ENCODE peak calls at places on chromosomes 11 and 22, in ten cellular contexts. G, Z, T, Q, I, N, S, R, U and J are unnamed samples.

GRCh38 chr11:61509058-61510029 is 795 bp downstream of the LRRC10B start:
- DNase-seq in G (peak; percentile 90), Z (peak; percentile 81), T (peak; percentile 92), Q (peak; percentile 65), I (peak; percentile 74), N (peak; percentile 76), S (no peak), R (peak; percentile 97), U (peak; percentile 69), J (peak; percentile 82)

GRCh38 chr11:7967826-7968225 is 2.6 kb upstream of the NLRP10 start:
- DNase-seq in G (no peak), Z (no peak), T (no peak), Q (no peak), I (no peak), N (no peak), S (no peak), R (no peak), U (peak; percentile 74), J (no peak)

GRCh38 chr11:48095779-48096470 is 115.6 kb downstream of the PTPRJ start:
- DNase-seq in G (no peak), Z (no peak), T (no peak), Q (no peak), I (peak; percentile 35), N (no peak), S (no peak), R (no peak), U (no peak), J (no peak)

GRCh38 chr11:123672568-123672967 is 18.1 kb upstream of the SCN3B start:
- DNase-seq in G (no peak), Z (no peak), T (peak; percentile 67), Q (no peak), I (no peak), N (no peak), S (no peak), R (no peak), U (no peak), J (no peak)

GRCh38 chr11:2914475-2915195 is 14.6 kb downstream of the PHLDA2 start:
- DNase-seq in G (no peak), Z (no peak), T (peak; percentile 87), Q (no peak), I (no peak), N (peak; percentile 79), S (no peak), R (no peak), U (no peak), J (peak; percentile 76)

GRCh38 chr22:49010901-49011300 is 816.8 kb downstream of the BRD1 start:
- DNase-seq in G (no peak), Z (peak; percentile 53), T (peak; percentile 9), Q (no peak), I (no peak), N (no peak), S (no peak), R (no peak), U (no peak), J (no peak)

GRCh38 chr11:118529584-118530175 is 1.3 kb upstream of the TMEM25 start:
- DNase-seq in G (no peak), Z (no peak), T (no peak), Q (no peak), I (no peak), N (no peak), S (no peak), R (no peak), U (no peak), J (no peak)

GRCh38 chr11:34331329-34331728 is 26.5 kb downstream of the ABTB2 start:
- DNase-seq in G (peak; percentile 64), Z (peak; percentile 78), T (no peak), Q (no peak), I (no peak), N (no peak), S (no peak), R (peak; percentile 67), U (peak; percentile 60), J (no peak)

GRCh38 chr11:127616171-127616570 is 615.6 kb upstream of the KIRREL3 start:
- DNase-seq in G (no peak), Z (no peak), T (no peak), Q (no peak), I (no peak), N (no peak), S (no peak), R (no peak), U (no peak), J (no peak)

GRCh38 chr11:127618721-127619120 is 618.2 kb upstream of the KIRREL3 start:
- DNase-seq in G (no peak), Z (no peak), T (no peak), Q (no peak), I (no peak), N (no peak), S (no peak), R (no peak), U (no peak), J (no peak)

GRCh38 chr11:127620660-127621059 is 620.1 kb upstream of the KIRREL3 start:
- DNase-seq in G (no peak), Z (no peak), T (no peak), Q (no peak), I (no peak), N (no peak), S (no peak), R (no peak), U (peak; percentile 53), J (no peak)

GRCh38 chr11:127624455-127624854 is 623.9 kb upstream of the KIRREL3 start:
- DNase-seq in G (no peak), Z (no peak), T (no peak), Q (no peak), I (no peak), N (no peak), S (no peak), R (no peak), U (peak; percentile 6), J (no peak)

DNA sequence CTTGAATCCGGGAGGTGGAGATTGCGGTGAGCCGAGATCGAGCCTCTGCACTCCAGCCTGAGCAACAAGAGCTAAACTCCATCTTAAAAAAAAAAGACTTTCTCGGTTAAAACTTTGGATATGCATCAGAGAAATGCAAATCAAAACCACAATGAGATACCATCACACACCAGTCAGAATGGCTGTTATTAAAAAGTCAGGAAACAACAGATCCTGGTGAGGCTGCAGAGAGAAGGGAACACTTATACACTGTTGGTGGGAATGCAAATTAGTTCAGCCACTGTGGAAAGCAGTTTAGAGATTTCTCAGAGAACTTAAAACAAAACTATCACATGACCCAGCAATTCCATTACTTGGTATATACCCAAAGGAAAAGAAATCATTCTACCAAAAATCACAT is 619.4 kb upstream of the KIRREL3 start:
- DNase-seq in G (no peak), Z (no peak), T (no peak), Q (no peak), I (no peak), N (no peak), S (no peak), R (no peak), U (no peak), J (no peak)
- H3K9me3 ChIP-seq in G (no peaks in the 10 kb centered on the region), Z (no peaks in the 10 kb centered on the region), T (no peaks in the 10 kb centered on the region), Q (no peaks in the 10 kb centered on the region), I (no peaks in the 10 kb centered on the region), N (no peaks in the 10 kb centered on the region), S (no peaks in the 10 kb centered on the region), R (no peaks in the 10 kb centered on the region), U (no peaks in the 10 kb centered on the region), J (no peaks in the 10 kb centered on the region)

DNA sequence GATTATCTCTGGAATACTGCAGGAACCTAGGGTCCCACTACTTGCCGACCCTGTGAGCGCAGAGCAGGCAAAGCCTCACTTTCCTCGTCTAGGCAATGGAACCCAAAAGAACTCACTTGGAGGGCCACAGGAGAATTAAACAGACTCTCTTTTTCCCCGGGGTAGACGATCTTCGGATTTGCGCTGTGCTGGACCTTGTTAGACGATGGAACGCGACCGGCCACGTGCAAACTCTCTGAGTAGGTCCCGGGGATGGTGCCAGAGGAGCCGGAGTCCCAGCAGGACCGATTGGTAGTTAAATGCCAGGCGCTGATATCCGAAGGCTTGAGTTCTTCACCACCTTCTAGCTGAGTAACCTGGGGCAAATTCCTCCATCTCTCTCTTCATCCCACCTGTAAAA is 1.0 kb upstream of the SLC1A2 start:
- DNase-seq in G (no peak), Z (no peak), T (peak; percentile 19), Q (no peak), I (no peak), N (peak; percentile 15), S (no peak), R (no peak), U (no peak), J (no peak)
- H3K4me3 ChIP-seq in G (peak overlapping the region; percentile 58), Z (peak overlapping the region; percentile 41), T (no peak overlapping the region), Q (no peak overlapping the region), I (peak overlapping the region; percentile 63), N (peak overlapping the region; percentile 43), S (no peak overlapping the region), R (peak overlapping the region; percentile 30), U (no peak overlapping the region), J (no peak overlapping the region)

GRCh38 chr22:41857860-41858199 is 24.9 kb downstream of the SREBF2 start:
- DNase-seq in G (no peak), Z (no peak), T (no peak), Q (no peak), I (no peak), N (no peak), S (no peak), R (no peak), U (no peak), J (no peak)
- TF ChIP-seq CTCF in G (no peak), Z (no peak), T (peak; percentile 4), Q (no peak), I (no peak), N (no peak), S (peak; percentile 33), R (no peak), U (no peak), J (no peak)

DNA sequence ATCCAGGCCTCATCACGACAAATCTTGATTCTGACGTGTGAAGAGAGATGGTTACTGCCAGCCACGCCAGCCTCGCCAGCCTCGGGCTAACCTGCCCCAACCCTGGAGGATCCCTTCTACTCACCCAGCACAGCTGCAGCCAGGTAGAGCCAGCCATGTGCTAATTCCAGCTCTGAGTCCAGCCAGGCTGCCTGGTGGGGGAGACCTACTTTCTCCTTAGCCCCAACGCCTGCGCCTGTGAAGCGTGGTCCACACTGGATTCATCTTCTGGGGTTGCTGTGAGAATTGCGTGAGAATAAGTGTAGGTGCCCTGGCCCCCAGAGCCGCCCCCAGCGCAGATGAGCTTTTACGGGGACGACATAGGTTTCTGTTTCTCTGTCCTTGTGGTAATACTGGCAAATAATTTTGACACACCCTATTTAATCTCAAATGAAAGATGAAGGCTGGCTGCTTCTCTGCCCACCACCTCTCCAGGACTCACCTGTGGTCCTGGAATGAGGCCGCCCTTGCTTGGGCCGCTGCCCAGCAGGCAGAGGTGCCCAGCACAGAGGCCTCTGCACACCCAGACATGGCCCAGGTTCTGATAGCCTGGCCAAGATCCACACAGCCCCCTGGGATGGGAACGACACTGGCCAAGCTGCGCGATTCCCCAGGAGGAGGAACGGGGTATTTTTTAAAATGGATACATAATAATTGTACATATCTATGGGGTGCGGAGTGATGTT is 528.4 kb downstream of the TBC1D22A start:
- DNase-seq in G (no peak), Z (peak; percentile 54), T (no peak), Q (no peak), I (no peak), N (no peak), S (no peak), R (no peak), U (no peak), J (no peak)
- H3K9me3 ChIP-seq in G (no peaks in the 10 kb centered on the region), Z (no peaks in the 10 kb centered on the region), T (no peaks in the 10 kb centered on the region), Q (no peaks in the 10 kb centered on the region), I (no peaks in the 10 kb centered on the region), N (no peaks in the 10 kb centered on the region), S (no peaks in the 10 kb centered on the region), R (no peaks in the 10 kb centered on the region), U (peaks cover 6% of the 10 kb centered on the region), J (no peaks in the 10 kb centered on the region)